ENCODE peak calls at places on chromosomes 5 and 9, in five cellular contexts. One of them, this sample, is unnamed.

GRCh38 chr9:85212887-85213286 is 528.9 kb downstream of the AGTPBP1 start:
- DNase-seq in progenitor cell of endocrine pancreas: no peak
- DNase-seq in NAMALWA: no peak
- DNase-seq in activated T-cell treated with anti-CD3 and anti-CD28 coated beads, Interleukin-2, amount 50 U/mL, for 72 hours: no peak
- DNase-seq in heart right ventricle: no peak
- DNase-seq in this sample: no peak

GRCh38 chr5:139808481-139809330 is 13.1 kb downstream of the PSD2 start:
- DNase-seq in progenitor cell of endocrine pancreas: peak
- DNase-seq in NAMALWA: peak
- DNase-seq in activated T-cell treated with anti-CD3 and anti-CD28 coated beads, Interleukin-2, amount 50 U/mL, for 72 hours: peak
- DNase-seq in heart right ventricle: peak
- DNase-seq in this sample: peak

GRCh38 chr9:112556497-112557085 is 70.0 kb downstream of the KIAA1958 start:
- DNase-seq in progenitor cell of endocrine pancreas: no peak
- DNase-seq in NAMALWA: no peak
- DNase-seq in activated T-cell treated with anti-CD3 and anti-CD28 coated beads, Interleukin-2, amount 50 U/mL, for 72 hours: no peak
- DNase-seq in heart right ventricle: no peak
- DNase-seq in this sample: no peak

GRCh38 chr5:179866241-179867078 is 7.8 kb upstream of the MRNIP start:
- DNase-seq in progenitor cell of endocrine pancreas: no peak
- DNase-seq in NAMALWA: peak
- DNase-seq in activated T-cell treated with anti-CD3 and anti-CD28 coated beads, Interleukin-2, amount 50 U/mL, for 72 hours: peak
- DNase-seq in heart right ventricle: no peak
- DNase-seq in this sample: no peak

GRCh38 chr5:17113174-17113941 is 104.1 kb upstream of the BASP1 start:
- DNase-seq in progenitor cell of endocrine pancreas: no peak
- DNase-seq in NAMALWA: no peak
- DNase-seq in activated T-cell treated with anti-CD3 and anti-CD28 coated beads, Interleukin-2, amount 50 U/mL, for 72 hours: no peak
- DNase-seq in heart right ventricle: no peak
- DNase-seq in this sample: no peak

GRCh38 chr5:945691-946541 is 53.2 kb downstream of the TRIP13 start:
- DNase-seq in progenitor cell of endocrine pancreas: no peak
- DNase-seq in NAMALWA: no peak
- DNase-seq in activated T-cell treated with anti-CD3 and anti-CD28 coated beads, Interleukin-2, amount 50 U/mL, for 72 hours: no peak
- DNase-seq in heart right ventricle: no peak
- DNase-seq in this sample: no peak

GRCh38 chr5:76385540-76385939 is 17.5 kb upstream of the IQGAP2 start:
- DNase-seq in progenitor cell of endocrine pancreas: no peak
- DNase-seq in NAMALWA: no peak
- DNase-seq in activated T-cell treated with anti-CD3 and anti-CD28 coated beads, Interleukin-2, amount 50 U/mL, for 72 hours: no peak
- DNase-seq in heart right ventricle: no peak
- DNase-seq in this sample: no peak

GRCh38 chr5:150641826-150642566 is 1.5 kb downstream of the SYNPO start:
- DNase-seq in progenitor cell of endocrine pancreas: no peak
- DNase-seq in NAMALWA: no peak
- DNase-seq in activated T-cell treated with anti-CD3 and anti-CD28 coated beads, Interleukin-2, amount 50 U/mL, for 72 hours: no peak
- DNase-seq in heart right ventricle: no peak
- DNase-seq in this sample: peak

GRCh38 chr5:67135381-67135780 is 61.2 kb downstream of the CD180 start:
- DNase-seq in progenitor cell of endocrine pancreas: no peak
- DNase-seq in NAMALWA: no peak
- DNase-seq in activated T-cell treated with anti-CD3 and anti-CD28 coated beads, Interleukin-2, amount 50 U/mL, for 72 hours: no peak
- DNase-seq in heart right ventricle: no peak
- DNase-seq in this sample: no peak

GRCh38 chr9:102985162-102985900 is 9.8 kb upstream of the CYLC2 start:
- DNase-seq in progenitor cell of endocrine pancreas: no peak
- DNase-seq in NAMALWA: no peak
- DNase-seq in activated T-cell treated with anti-CD3 and anti-CD28 coated beads, Interleukin-2, amount 50 U/mL, for 72 hours: no peak
- DNase-seq in heart right ventricle: no peak
- DNase-seq in this sample: no peak

GRCh38 chr9:114606068-114606467 is 5.0 kb upstream of the TMEM268 start:
- DNase-seq in progenitor cell of endocrine pancreas: no peak
- DNase-seq in NAMALWA: no peak
- DNase-seq in activated T-cell treated with anti-CD3 and anti-CD28 coated beads, Interleukin-2, amount 50 U/mL, for 72 hours: no peak
- DNase-seq in heart right ventricle: no peak
- DNase-seq in this sample: no peak

GRCh38 chr5:115033861-115034260 is 135.8 kb downstream of the TRIM36 start:
- DNase-seq in progenitor cell of endocrine pancreas: no peak
- DNase-seq in NAMALWA: peak
- DNase-seq in activated T-cell treated with anti-CD3 and anti-CD28 coated beads, Interleukin-2, amount 50 U/mL, for 72 hours: no peak
- DNase-seq in heart right ventricle: no peak
- DNase-seq in this sample: no peak

GRCh38 chr5:181119105-181119504 is 11.9 kb downstream of the OR2V1 start:
- DNase-seq in progenitor cell of endocrine pancreas: no peak
- DNase-seq in NAMALWA: no peak
- DNase-seq in activated T-cell treated with anti-CD3 and anti-CD28 coated beads, Interleukin-2, amount 50 U/mL, for 72 hours: no peak
- DNase-seq in heart right ventricle: no peak
- DNase-seq in this sample: no peak

GRCh38 chr9:15915711-15916110 is 362.9 kb downstream of the CCDC171 start:
- DNase-seq in progenitor cell of endocrine pancreas: no peak
- DNase-seq in NAMALWA: no peak
- DNase-seq in activated T-cell treated with anti-CD3 and anti-CD28 coated beads, Interleukin-2, amount 50 U/mL, for 72 hours: no peak
- DNase-seq in heart right ventricle: no peak
- DNase-seq in this sample: no peak

GRCh38 chr9:20623021-20623747 is 885 bp upstream of the MLLT3 start:
- DNase-seq in progenitor cell of endocrine pancreas: peak
- DNase-seq in NAMALWA: peak
- DNase-seq in activated T-cell treated with anti-CD3 and anti-CD28 coated beads, Interleukin-2, amount 50 U/mL, for 72 hours: peak
- DNase-seq in heart right ventricle: peak
- DNase-seq in this sample: peak

GRCh38 chr5:142547445-142548374 is 138.2 kb downstream of the FGF1 start:
- DNase-seq in progenitor cell of endocrine pancreas: no peak
- DNase-seq in NAMALWA: no peak
- DNase-seq in activated T-cell treated with anti-CD3 and anti-CD28 coated beads, Interleukin-2, amount 50 U/mL, for 72 hours: no peak
- DNase-seq in heart right ventricle: no peak
- DNase-seq in this sample: no peak

GRCh38 chr5:159049844-159050318 is 49.8 kb downstream of the EBF1 start:
- DNase-seq in progenitor cell of endocrine pancreas: no peak
- DNase-seq in NAMALWA: peak
- DNase-seq in activated T-cell treated with anti-CD3 and anti-CD28 coated beads, Interleukin-2, amount 50 U/mL, for 72 hours: no peak
- DNase-seq in heart right ventricle: peak
- DNase-seq in this sample: no peak

GRCh38 chr9:108049026-108049591 is 559.5 kb upstream of the KLF4 start:
- DNase-seq in progenitor cell of endocrine pancreas: no peak
- DNase-seq in NAMALWA: no peak
- DNase-seq in activated T-cell treated with anti-CD3 and anti-CD28 coated beads, Interleukin-2, amount 50 U/mL, for 72 hours: no peak
- DNase-seq in heart right ventricle: no peak
- DNase-seq in this sample: no peak

GRCh38 chr5:131068893-131069643 is 96.0 kb downstream of the HINT1 start:
- DNase-seq in progenitor cell of endocrine pancreas: no peak
- DNase-seq in NAMALWA: peak
- DNase-seq in activated T-cell treated with anti-CD3 and anti-CD28 coated beads, Interleukin-2, amount 50 U/mL, for 72 hours: peak
- DNase-seq in heart right ventricle: no peak
- DNase-seq in this sample: no peak

GRCh38 chr5:123098767-123099513 is 9.9 kb downstream of the PRDM6 start:
- DNase-seq in progenitor cell of endocrine pancreas: no peak
- DNase-seq in NAMALWA: no peak
- DNase-seq in activated T-cell treated with anti-CD3 and anti-CD28 coated beads, Interleukin-2, amount 50 U/mL, for 72 hours: no peak
- DNase-seq in heart right ventricle: no peak
- DNase-seq in this sample: no peak

GRCh38 chr9:120017971-120018370 is 562.0 kb downstream of the CDK5RAP2 start:
- DNase-seq in progenitor cell of endocrine pancreas: no peak
- DNase-seq in NAMALWA: no peak
- DNase-seq in activated T-cell treated with anti-CD3 and anti-CD28 coated beads, Interleukin-2, amount 50 U/mL, for 72 hours: no peak
- DNase-seq in heart right ventricle: no peak
- DNase-seq in this sample: no peak

GRCh38 chr9:73615557-73615956 is 463.9 kb downstream of the ANXA1 start:
- DNase-seq in progenitor cell of endocrine pancreas: no peak
- DNase-seq in NAMALWA: no peak
- DNase-seq in activated T-cell treated with anti-CD3 and anti-CD28 coated beads, Interleukin-2, amount 50 U/mL, for 72 hours: no peak
- DNase-seq in heart right ventricle: no peak
- DNase-seq in this sample: no peak

GRCh38 chr9:99491408-99492259 is 269.6 kb downstream of the SEC61B start:
- DNase-seq in progenitor cell of endocrine pancreas: no peak
- DNase-seq in NAMALWA: peak
- DNase-seq in activated T-cell treated with anti-CD3 and anti-CD28 coated beads, Interleukin-2, amount 50 U/mL, for 72 hours: no peak
- DNase-seq in heart right ventricle: no peak
- DNase-seq in this sample: no peak

GRCh38 chr9:86734762-86735161 is 212.5 kb downstream of the GAS1 start:
- DNase-seq in progenitor cell of endocrine pancreas: no peak
- DNase-seq in NAMALWA: no peak
- DNase-seq in activated T-cell treated with anti-CD3 and anti-CD28 coated beads, Interleukin-2, amount 50 U/mL, for 72 hours: no peak
- DNase-seq in heart right ventricle: no peak
- DNase-seq in this sample: no peak

This sample was measured in kidney.